ENCODE peak calls at places on chromosomes 1 and 21, in nine cellular contexts. D, I, S, U, J, M, H, T and G are unnamed samples.

GRCh38 chr1:99606306-99606705 is 39.6 kb upstream of the PALMD start:
- DNase-seq in H (no peak), M (no peak), T (no peak), I (no peak), S (no peak), D (no peak), J (no peak), U (no peak), G (no peak)

GRCh38 chr21:44892536-44893277 is 19.2 kb upstream of the PTTG1IP start:
- DNase-seq in J (no peak), D (no peak), I (no peak), S (peak; percentile 93), M (peak; percentile 78), T (no peak), U (no peak), H (peak; percentile 74), G (no peak)

GRCh38 chr1:84352298-84353106 is 45.8 kb upstream of the DNASE2B start:
- DNase-seq in U (no peak), M (no peak), H (no peak), D (no peak), I (no peak), S (no peak), T (no peak), J (no peak), G (no peak)

GRCh38 chr1:17922833-17923232 is 167.7 kb downstream of the ACTL8 start:
- DNase-seq in S (peak; percentile 41), D (no peak), U (no peak), J (no peak), T (no peak), I (no peak), M (peak; percentile 36), H (peak; percentile 45), G (no peak)

GRCh38 chr1:229117664-229118300 is 153.1 kb upstream of the RAB4A start:
- DNase-seq in T (no peak), S (no peak), I (peak; percentile 82), H (peak; percentile 46), J (no peak), M (peak; percentile 91), U (peak; percentile 94), D (peak; percentile 38), G (no peak)

GRCh38 chr1:15311886-15312285 is 64.9 kb downstream of the FHAD1 start:
- DNase-seq in M (no peak), J (no peak), H (no peak), S (no peak), T (no peak), D (no peak), U (no peak), I (no peak), G (no peak)

GRCh38 chr21:17819114-17819877 is at the start of gene C21orf91:
- DNase-seq in M (peak; percentile 87), J (peak; percentile 43), H (peak; percentile 71), U (peak; percentile 92), I (peak; percentile 89), S (peak; percentile 96), T (peak; percentile 79), D (peak; percentile 91), G (peak; percentile 63)

GRCh38 chr1:30732277-30732996 is 9.1 kb upstream of the MATN1 start:
- DNase-seq in H (no peak), S (no peak), J (no peak), D (no peak), M (no peak), U (no peak), I (no peak), T (no peak), G (no peak)

GRCh38 chr1:42844592-42845140 is 1.7 kb upstream of the ZNF691 start:
- DNase-seq in M (no peak), T (no peak), H (no peak), I (no peak), D (no peak), U (no peak), S (no peak), J (no peak), G (no peak)

GRCh38 chr1:51284487-51284954 is 45.8 kb downstream of the TTC39A start:
- DNase-seq in U (no peak), I (no peak), M (peak; percentile 83), T (no peak), D (peak; percentile 57), J (no peak), H (no peak), S (no peak), G (no peak)

GRCh38 chr1:101652476-101652875 is 344.2 kb downstream of the OLFM3 start:
- DNase-seq in D (no peak), S (no peak), J (no peak), H (no peak), U (no peak), M (no peak), I (no peak), T (no peak), G (no peak)

DNA sequence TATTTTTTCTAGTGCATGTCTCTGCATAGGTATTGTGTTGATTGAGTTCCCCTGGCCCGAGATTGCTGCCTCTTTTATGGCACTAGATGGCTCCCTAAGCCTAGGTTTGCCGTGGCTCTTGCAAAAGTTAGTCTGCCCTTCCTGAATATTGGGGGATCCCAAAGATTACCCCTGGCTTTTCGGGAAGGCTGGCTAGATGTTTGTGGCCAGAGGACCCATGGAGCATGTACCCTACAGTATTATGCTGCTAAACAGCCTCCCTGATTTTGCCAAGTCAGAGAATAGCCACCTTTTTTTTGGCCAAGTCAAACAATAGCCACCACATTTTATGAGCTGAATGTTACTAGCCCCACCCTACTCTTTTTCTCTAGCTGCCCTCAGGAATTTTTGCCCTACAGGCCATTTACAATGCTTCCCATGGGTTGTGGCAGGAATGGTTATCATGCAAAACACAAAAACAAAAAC is 343.2 kb downstream of the OLFM3 start:
- DNase-seq in H (no peak), D (no peak), I (no peak), T (no peak), M (no peak), S (no peak), J (no peak), U (no peak), G (no peak)
- TF ChIP-seq CTCF in H (no peak), D (no peak), I (no peak), T (peak; percentile 32), M (no peak), S (no peak), J (no peak), U (no peak), G (no peak)

GRCh38 chr21:34630536-34631143 is 15.7 kb upstream of the RCAN1 start:
- DNase-seq in M (no peak), H (peak; percentile 49), I (no peak), D (peak; percentile 28), J (no peak), U (no peak), S (no peak), T (peak; percentile 33), G (no peak)
- TF ChIP-seq POLR2A in M (no peak), H (no peak), I (no peak), D (no peak), J (no peak), U (no peak), S (no peak), T (no peak), G (no peak)

GRCh38 chr1:4028139-4028501 is 128.0 kb upstream of the C1orf174 start:
- DNase-seq in D (no peak), H (no peak), M (no peak), J (no peak), S (no peak), T (no peak), I (no peak), U (no peak), G (no peak)
- H3K27me3 ChIP-seq in D (peaks cover 9% of the 10 kb centered on the region), H (no peaks in the 10 kb centered on the region), M (no peaks in the 10 kb centered on the region), J (no peaks in the 10 kb centered on the region), S (peaks cover 52% of the 10 kb centered on the region), T (no peaks in the 10 kb centered on the region), I (no peaks in the 10 kb centered on the region), U (peaks cover 27% of the 10 kb centered on the region), G (no peaks in the 10 kb centered on the region)

GRCh38 chr1:23370270-23370743 is 671 bp upstream of the ZNF436 start:
- DNase-seq in M (no peak), H (no peak), U (no peak), D (no peak), J (no peak), I (no peak), S (no peak), T (no peak), G (no peak)
- TF ChIP-seq CTCF in M (no peak), H (no peak), U (no peak), D (no peak), J (no peak), I (no peak), S (no peak), T (no peak), G (no peak)

DNA sequence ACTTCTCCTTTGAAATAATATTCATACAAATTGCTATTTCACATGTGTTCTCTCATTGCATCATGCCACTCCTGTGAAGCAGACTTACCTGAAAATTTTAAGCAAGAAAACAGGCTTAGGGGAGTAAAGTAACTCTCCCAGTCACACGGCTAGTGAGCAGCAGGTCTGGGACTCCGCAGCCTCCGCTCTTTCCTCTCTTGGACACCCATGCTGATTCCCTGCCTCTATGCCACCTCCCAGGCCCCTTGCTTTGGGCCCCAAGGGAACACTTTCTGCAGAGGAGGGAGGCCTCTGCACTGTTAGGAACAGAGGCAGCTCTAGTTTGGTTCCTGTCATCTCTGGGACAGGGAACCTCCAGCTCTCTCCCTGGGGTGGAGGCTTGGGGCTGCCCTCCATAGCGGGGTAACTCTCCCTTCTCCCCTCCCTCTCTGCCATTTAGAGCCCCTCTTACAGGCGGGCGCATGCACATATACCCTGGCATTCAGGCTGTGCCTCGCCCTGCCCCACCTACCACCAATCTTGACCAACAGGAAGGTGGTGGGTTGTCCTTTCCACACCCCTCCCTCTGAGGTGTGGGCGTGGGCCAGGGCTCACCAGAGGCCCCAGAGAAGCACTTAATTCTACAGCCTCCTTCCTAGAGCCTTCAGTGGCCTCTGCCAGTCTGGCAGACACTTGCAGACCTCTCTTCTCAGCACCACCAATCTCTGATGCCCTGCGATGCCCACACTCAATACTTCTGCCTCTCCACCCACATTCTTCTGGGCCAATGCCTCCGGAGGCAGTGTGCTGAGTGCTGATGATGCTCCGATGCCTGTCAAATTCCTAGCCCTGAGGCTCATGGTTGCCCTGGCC is at the start of gene RXFP4:
- DNase-seq in U (no peak), J (no peak), S (peak; percentile 74), I (no peak), D (no peak), M (peak; percentile 67), T (no peak), H (no peak), G (no peak)
- TF ChIP-seq POLR2A in U (peak; percentile 60), J (no peak), S (no peak), I (no peak), D (no peak), M (no peak), T (peak; percentile 60), H (no peak), G (no peak)

DNA sequence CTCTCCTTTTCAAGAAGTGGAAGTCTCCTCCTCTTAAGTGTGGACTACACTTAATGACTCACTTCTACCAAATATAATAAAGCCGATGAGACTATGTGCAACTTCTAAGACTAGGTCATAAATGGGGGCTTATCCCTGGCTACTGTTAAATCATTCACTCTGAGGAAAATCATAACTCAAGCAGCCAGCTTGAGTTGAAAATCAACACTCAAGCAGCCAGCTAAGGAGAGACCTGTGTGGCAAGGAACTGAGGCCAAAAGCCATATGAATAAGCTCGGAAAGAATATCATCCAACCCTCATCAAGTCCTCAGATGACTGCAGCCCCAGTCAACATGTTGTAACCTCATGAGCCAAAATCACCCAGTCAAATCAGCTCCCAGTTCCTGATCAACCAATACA is 49.7 kb upstream of the PSMG1 start:
- DNase-seq in D (no peak), J (no peak), T (no peak), M (no peak), S (no peak), U (no peak), I (no peak), H (no peak), G (no peak)
- H3K27me3 ChIP-seq in D (no peaks in the 10 kb centered on the region), J (no peaks in the 10 kb centered on the region), T (no peaks in the 10 kb centered on the region), M (no peaks in the 10 kb centered on the region), S (no peaks in the 10 kb centered on the region), U (no peaks in the 10 kb centered on the region), I (no peaks in the 10 kb centered on the region), H (no peaks in the 10 kb centered on the region), G (no peaks in the 10 kb centered on the region)